ENCODE peak calls at places on chromosomes 1 and 21, in four cellular contexts. K is upper lobe of right lung, Q is GM12865, X is B cell. F is an unnamed sample.
A peak's percentile ranks its signal among the peaks of the same experiment; 100 is the strongest.

GRCh38 chr1:230256896-230257295 is 169.2 kb downstream of the PGBD5 start:
- DNase-seq in K (no peak), Q (no peak), X (no peak), F (no peak)

GRCh38 chr1:203320546-203321272 is 15.4 kb downstream of the BTG2 start:
- DNase-seq in K (no peak), Q (peak; percentile 95), X (peak; percentile 94), F (no peak)

GRCh38 chr21:34841154-34841553 is 172.4 kb downstream of the CLIC6 start:
- DNase-seq in K (no peak), Q (no peak), X (no peak), F (no peak)

GRCh38 chr1:182699673-182700350 is 15.4 kb upstream of the RGS8 start:
- DNase-seq in K (no peak), Q (no peak), X (peak; percentile 40), F (no peak)

GRCh38 chr1:211928993-211929637 is 98.6 kb upstream of the LPGAT1 start:
- DNase-seq in K (no peak), Q (no peak), X (no peak), F (no peak)

GRCh38 chr1:56064705-56065104 is 514.7 kb downstream of the PLPP3 start:
- DNase-seq in K (no peak), Q (no peak), X (no peak), F (no peak)

GRCh38 chr1:2948751-2949680 is 72.3 kb upstream of the ACTRT2 start:
- DNase-seq in K (peak; percentile 56), Q (no peak), X (no peak), F (no peak)

GRCh38 chr1:95984975-95985374 is 736.6 kb upstream of the PTBP2 start:
- DNase-seq in K (no peak), Q (no peak), X (no peak), F (no peak)

GRCh38 chr1:85615536-85615935 is 35.0 kb downstream of the CCN1 start:
- DNase-seq in K (no peak), Q (no peak), X (no peak), F (no peak)

DNA sequence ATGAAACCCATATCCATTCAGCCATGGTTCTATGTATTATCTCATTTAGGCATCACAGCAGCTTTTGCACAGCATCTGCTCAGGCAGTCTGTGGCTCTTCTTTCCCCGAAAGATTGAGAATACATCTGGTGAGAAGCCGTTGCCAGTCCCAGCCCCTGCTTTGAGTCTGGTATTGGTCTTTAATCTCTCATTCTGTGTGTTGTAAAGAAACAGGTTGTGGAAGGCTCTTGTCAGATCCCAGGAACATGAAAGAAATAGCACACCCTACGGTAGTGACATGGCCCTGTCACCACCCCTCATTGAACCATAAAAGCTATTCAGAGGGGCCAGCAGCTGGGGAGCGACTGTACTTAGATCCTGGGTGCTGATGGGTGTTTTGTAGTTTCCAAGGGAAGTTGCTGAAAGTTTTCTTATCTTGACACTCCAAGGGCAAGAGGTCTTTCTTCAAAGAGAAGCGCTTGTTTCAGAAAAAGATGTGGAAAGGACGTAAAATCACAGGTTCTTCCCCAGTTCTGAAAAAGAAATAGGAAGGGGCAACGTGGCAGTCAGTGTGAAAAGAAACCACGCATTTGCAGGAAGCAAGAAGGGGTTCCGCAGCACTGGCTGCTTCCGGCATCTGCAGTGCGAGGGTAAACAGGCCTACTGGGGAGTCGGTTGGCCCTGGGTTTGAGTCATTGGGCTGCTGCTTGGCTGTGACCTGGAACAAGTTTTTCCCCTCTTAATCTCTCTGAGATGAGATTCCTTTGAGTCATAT is 145.0 kb downstream of the DHRS3 start:
- DNase-seq in K (no peak), Q (peak; percentile 56), X (peak; percentile 62), F (no peak)
- TF ChIP-seq CTCF in K (no peak), Q (no peak), X (no peak), F (no peak)

GRCh38 chr1:115088871-115089442 is 346 bp downstream of the TSPAN2 start:
- DNase-seq in K (no peak), Q (no peak), X (no peak), F (no peak)

GRCh38 chr1:115090956-115091355 is 1.7 kb upstream of the TSPAN2 start:
- DNase-seq in K (no peak), Q (no peak), X (no peak), F (no peak)

GRCh38 chr1:115088115-115088794 is 1.0 kb downstream of the TSPAN2 start:
- DNase-seq in K (no peak), Q (no peak), X (no peak), F (no peak)

GRCh38 chr1:115090547-115090946 is 1.2 kb upstream of the TSPAN2 start:
- DNase-seq in K (no peak), Q (no peak), X (no peak), F (no peak)

GRCh38 chr1:115089443-115090340 is at the start of gene TSPAN2:
- DNase-seq in K (peak; percentile 73), Q (no peak), X (peak; percentile 53), F (peak; percentile 63)
- TF ChIP-seq CTCF in K (peak; percentile 27), Q (no peak), X (no peak), F (no peak)

GRCh38 chr21:36606292-36606982 is 92.5 kb upstream of the SIM2 start:
- DNase-seq in K (no peak), Q (no peak), X (no peak), F (no peak)
- TF ChIP-seq CTCF in K (no peak), Q (peak; percentile 18), X (no peak), F (no peak)

GRCh38 chr1:22818061-22818770 is 107.6 kb downstream of the EPHB2 start:
- DNase-seq in K (no peak), Q (no peak), X (no peak), F (no peak)
- TF ChIP-seq CTCF in K (no peak), Q (no peak), X (no peak), F (no peak)

GRCh38 chr1:33696962-33697361 is 166.9 kb upstream of the HMGB4 start:
- DNase-seq in K (no peak), Q (no peak), X (no peak), F (no peak)
- TF ChIP-seq CTCF in K (no peak), Q (no peak), X (no peak), F (no peak)

GRCh38 chr21:32921632-32922230 is 104.0 kb upstream of the OLIG2 start:
- DNase-seq in K (peak; percentile 72), Q (peak; percentile 55), X (no peak), F (no peak)
- TF ChIP-seq CTCF in K (peak; percentile 52), Q (peak; percentile 64), X (peak; percentile 77), F (peak; percentile 60)